ENCODE peak calls at places on chromosomes 2 and 18, in six cellular contexts. F is cardiac fibroblast, J is GM06990, P is BJ, L is neural progenitor cell, N is transverse colon. T is an unnamed sample.

GRCh38 chr2:3043726-3044125 is 333.9 kb downstream of the EIPR1 start:
- DNase-seq in F (no peak), J (no peak), P (no peak), L (no peak), N (no peak), T (no peak)

GRCh38 chr2:191446910-191447309 is 201.7 kb downstream of the MYO1B start:
- DNase-seq in F (no peak), J (no peak), P (no peak), L (no peak), N (no peak), T (no peak)

GRCh38 chr2:202037086-202037485 is 3.4 kb downstream of the FZD7 start:
- DNase-seq in F (no peak), J (no peak), P (no peak), L (peak), N (no peak), T (peak)

GRCh38 chr18:8406486-8407250 is 202.6 kb upstream of the RAB12 start:
- DNase-seq in F (peak), J (no peak), P (no peak), L (no peak), N (no peak), T (no peak)

GRCh38 chr2:12844511-12844910 is 127.8 kb downstream of the TRIB2 start:
- DNase-seq in F (peak), J (no peak), P (no peak), L (peak), N (no peak), T (no peak)

GRCh38 chr2:169290433-169290832 is 71.9 kb downstream of the LRP2 start:
- DNase-seq in F (no peak), J (no peak), P (no peak), L (no peak), N (no peak), T (no peak)

GRCh38 chr2:25481381-25482310 is 139.9 kb upstream of the DNMT3A start:
- DNase-seq in F (peak), J (no peak), P (no peak), L (no peak), N (no peak), T (peak)

GRCh38 chr2:39128919-39129391 is 8.1 kb upstream of the SOS1 start:
- DNase-seq in F (no peak), J (peak), P (no peak), L (no peak), N (peak), T (no peak)

GRCh38 chr2:171404258-171404657 is 29.5 kb downstream of the METTL8 start:
- DNase-seq in F (peak), J (no peak), P (peak), L (no peak), N (no peak), T (peak)

GRCh38 chr2:62938126-62938525 is 112.5 kb upstream of the OTX1 start:
- DNase-seq in F (no peak), J (no peak), P (peak), L (no peak), N (no peak), T (peak)

GRCh38 chr18:29241199-29241598 is 1064.3 kb upstream of the CDH2 start:
- DNase-seq in F (no peak), J (no peak), P (no peak), L (no peak), N (no peak), T (no peak)

GRCh38 chr2:59584958-59585357 is 968.5 kb downstream of the BCL11A start:
- DNase-seq in F (no peak), J (no peak), P (no peak), L (peak), N (peak), T (no peak)

GRCh38 chr2:27954261-27954673 is 63.7 kb downstream of the BABAM2 start:
- DNase-seq in F (peak), J (no peak), P (no peak), L (no peak), N (peak), T (no peak)

GRCh38 chr18:73189718-73190117 is 321.9 kb upstream of the NETO1 start:
- DNase-seq in F (no peak), J (no peak), P (no peak), L (no peak), N (no peak), T (no peak)

GRCh38 chr2:65456886-65457285 is 24.5 kb upstream of the SPRED2 start:
- DNase-seq in F (no peak), J (no peak), P (no peak), L (no peak), N (no peak), T (no peak)

GRCh38 chr18:8771930-8772329 is 66.6 kb downstream of the MTCL1 start:
- DNase-seq in F (peak), J (no peak), P (no peak), L (no peak), N (peak), T (no peak)

GRCh38 chr2:96100893-96101304 is 15.5 kb downstream of the ADRA2B start:
- DNase-seq in F (no peak), J (no peak), P (no peak), L (no peak), N (no peak), T (no peak)

GRCh38 chr18:31099490-31100230 is 2.6 kb downstream of the DSC2 start:
- DNase-seq in F (no peak), J (no peak), P (no peak), L (no peak), N (peak), T (no peak)

GRCh38 chr2:23510471-23510870 is 125.5 kb downstream of the KLHL29 start:
- DNase-seq in F (no peak), J (no peak), P (no peak), L (no peak), N (no peak), T (no peak)

GRCh38 chr2:240840435-240841060 is 20.5 kb upstream of the KIF1A start:
- DNase-seq in F (peak), J (no peak), P (no peak), L (peak), N (peak), T (peak)

GRCh38 chr2:72754628-72755320 is 71.1 kb downstream of the EXOC6B start:
- DNase-seq in F (no peak), J (no peak), P (no peak), L (no peak), N (no peak), T (no peak)

GRCh38 chr2:185859506-185859905 is 120.9 kb downstream of the FSIP2 start:
- DNase-seq in F (no peak), J (no peak), P (no peak), L (no peak), N (no peak), T (no peak)

DNA sequence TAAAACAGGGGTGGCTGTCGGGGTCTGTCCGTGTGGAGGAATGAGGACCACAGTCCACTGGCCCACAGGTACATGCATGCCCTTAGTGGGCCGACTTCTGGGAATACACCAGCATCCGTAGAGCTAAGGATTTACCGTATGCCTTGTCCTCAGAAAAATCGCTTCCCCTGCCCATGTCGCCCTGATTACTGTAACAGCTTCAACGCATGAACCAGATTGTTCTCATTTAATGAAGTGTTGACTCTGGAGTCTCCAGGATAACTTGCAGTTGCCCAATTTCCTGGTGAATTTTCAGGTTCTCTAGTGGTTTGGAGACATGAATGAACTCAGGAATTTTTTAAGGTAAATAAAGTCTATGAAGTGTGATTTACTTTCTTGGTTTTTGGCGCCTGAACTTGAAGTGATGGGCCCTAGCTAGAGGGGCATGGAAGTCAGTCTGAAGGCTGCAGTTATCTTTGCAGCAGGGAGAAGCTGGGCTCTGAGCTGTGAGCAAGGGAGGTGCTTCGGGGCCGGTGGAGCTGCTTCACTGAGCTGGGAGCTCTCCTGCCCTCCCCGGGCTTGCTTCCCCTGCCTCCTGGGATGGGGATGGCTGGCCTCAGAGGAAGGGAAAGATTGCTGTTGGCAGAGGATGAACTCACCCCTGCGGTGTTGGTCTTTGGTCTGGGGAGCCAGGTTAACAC is 27.9 kb downstream of the TCF7L1 start:
- DNase-seq in F (peak), J (no peak), P (no peak), L (peak), N (no peak), T (no peak)
- TF ChIP-seq CTCF in F (no peak), J (no peak), P (no peak), L (no peak), N (no peak), T (no peak)

GRCh38 chr2:232982926-232983668 is 30.0 kb downstream of the NGEF start:
- DNase-seq in F (no peak), J (no peak), P (no peak), L (peak), N (no peak), T (no peak)
- TF ChIP-seq CTCF in F (no peak), J (peak), P (peak), L (peak), N (no peak), T (peak)

DNA sequence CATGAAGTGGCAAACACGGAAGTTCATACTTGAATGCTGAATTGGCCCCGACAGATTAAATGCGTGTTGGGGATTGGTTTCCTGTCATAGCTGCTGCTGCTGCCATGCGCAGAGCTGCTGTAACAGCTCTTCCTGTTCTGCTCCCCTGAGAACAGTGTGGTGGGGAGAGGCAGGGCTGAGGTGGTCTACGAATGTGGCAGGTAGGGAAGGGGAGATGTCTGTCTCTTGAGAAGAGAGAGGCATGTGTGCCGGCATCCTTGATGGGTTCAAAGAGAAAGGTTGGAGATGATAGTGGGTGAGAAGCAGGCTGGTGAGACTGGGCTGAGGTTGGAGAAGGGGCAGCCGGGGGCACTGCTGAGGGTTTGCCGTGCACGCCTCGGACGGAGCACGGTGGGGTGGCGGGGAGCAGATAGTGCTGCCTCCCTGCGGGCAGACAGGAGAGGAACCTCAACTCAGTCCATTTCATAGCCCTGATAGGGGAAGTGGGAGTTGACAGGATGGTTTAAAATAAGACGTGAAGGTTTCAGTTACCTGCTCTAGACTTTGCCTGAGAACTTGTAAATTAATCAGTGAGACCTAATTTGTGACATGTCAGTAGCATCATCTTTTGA is 46.1 kb downstream of the TMEM185B start:
- DNase-seq in F (no peak), J (peak), P (no peak), L (peak), N (peak), T (no peak)
- TF ChIP-seq CTCF in F (peak), J (peak), P (no peak), L (no peak), N (peak), T (no peak)

GRCh38 chr2:30257266-30258214 is 26.2 kb downstream of the LBH start:
- DNase-seq in F (no peak), J (no peak), P (no peak), L (no peak), N (no peak), T (no peak)

GRCh38 chr2:30255026-30255425 is 23.7 kb downstream of the LBH start:
- DNase-seq in F (no peak), J (no peak), P (no peak), L (no peak), N (no peak), T (no peak)

GRCh38 chr2:30254692-30255015 is 23.3 kb downstream of the LBH start:
- DNase-seq in F (no peak), J (no peak), P (no peak), L (no peak), N (no peak), T (no peak)

GRCh38 chr2:30253873-30254691 is 22.7 kb downstream of the LBH start:
- DNase-seq in F (no peak), J (no peak), P (no peak), L (no peak), N (no peak), T (no peak)

DNA sequence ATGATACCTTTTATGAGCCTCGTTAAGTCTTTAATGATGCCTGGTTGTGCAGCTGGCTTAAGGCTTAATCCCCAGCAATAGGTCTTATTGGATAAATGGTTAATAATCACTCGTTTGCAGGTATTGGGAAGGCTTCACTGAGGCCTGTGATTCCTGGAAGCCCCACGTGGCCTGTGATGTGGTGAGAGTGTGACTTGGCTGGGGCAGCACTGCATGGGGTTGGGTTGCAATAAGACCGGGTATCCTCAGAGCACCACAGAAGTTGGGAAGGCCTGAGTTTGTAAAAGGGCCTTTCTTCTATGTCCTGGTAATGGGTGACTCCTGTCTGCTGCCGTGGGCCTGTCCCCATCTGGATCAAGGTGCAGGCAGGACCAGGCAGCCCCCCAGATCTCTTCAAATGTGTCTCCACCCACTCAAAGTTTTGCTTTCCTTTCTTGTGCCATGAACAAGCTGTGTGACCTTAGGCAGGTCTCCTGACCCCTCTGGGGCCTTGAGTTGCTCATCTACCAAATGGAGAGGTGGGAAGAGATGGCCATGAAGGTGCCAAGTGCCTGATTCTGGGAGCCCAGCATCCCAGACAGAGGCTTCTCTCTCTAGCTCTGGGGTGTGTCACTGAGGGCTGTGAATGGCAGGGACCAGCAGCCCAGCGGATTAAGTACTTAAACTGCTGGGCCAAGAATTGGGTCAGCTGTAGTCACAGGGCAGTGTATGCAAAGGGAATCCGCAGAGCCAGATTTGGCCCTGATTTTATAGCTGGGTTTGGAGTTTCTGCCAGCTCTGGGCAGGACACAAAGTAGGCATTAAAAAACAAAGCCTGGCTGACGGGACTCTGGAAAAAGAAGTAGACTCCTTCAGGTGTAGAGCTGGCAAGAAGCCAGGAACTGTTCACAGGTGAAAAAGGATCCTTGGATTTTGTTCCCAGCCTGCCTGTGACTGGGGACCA is 24.4 kb downstream of the LBH start:
- DNase-seq in F (no peak), J (no peak), P (no peak), L (peak), N (no peak), T (no peak)
- TF ChIP-seq CTCF in F (no peak), J (no peak), P (no peak), L (no peak), N (no peak), T (no peak)

DNA sequence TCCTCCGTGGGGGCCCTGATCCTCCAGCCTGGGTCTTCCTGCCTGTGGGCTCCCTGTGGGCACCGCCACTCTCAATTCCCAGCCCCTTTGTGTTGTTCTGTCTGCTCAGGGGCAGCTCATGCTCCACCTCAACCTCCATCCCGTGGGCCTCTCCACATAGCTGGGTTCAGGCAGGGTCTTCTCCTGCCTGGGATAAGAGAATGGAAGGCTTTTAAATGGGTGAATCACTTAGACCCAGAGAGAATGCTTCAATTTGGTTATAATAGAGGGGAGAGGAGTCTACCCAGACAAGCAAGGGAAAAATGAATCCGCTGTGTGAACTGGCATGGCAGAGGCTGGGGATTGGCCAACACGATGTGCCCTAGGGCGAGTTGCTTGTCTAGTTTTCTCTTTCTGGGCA is 138.4 kb upstream of the MYCN start:
- DNase-seq in F (no peak), J (no peak), P (no peak), L (no peak), N (no peak), T (no peak)
- TF ChIP-seq CTCF in F (no peak), J (no peak), P (no peak), L (no peak), N (no peak), T (no peak)

DNA sequence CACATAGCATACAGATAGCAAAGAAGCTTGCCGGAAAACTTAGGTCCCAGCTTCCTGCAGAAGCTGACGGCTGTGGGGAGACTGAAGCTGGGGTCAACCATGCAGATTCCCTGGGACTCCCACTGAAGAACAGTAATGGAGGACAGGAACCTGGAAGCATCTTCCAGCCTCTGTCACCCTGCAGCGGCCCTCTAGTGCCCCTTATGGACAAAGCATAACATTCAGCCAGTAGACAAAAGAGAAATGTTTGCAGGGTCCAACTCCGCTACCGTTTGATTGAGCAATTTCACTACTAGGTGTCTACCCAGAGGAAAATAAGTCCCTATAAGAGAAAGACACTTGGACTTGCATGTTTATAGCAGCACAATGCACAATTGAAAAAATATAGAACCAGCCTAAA is 460.6 kb downstream of the CNTNAP5 start:
- DNase-seq in F (no peak), J (no peak), P (no peak), L (no peak), N (no peak), T (no peak)
- TF ChIP-seq CTCF in F (peak), J (no peak), P (no peak), L (peak), N (no peak), T (no peak)

DNA sequence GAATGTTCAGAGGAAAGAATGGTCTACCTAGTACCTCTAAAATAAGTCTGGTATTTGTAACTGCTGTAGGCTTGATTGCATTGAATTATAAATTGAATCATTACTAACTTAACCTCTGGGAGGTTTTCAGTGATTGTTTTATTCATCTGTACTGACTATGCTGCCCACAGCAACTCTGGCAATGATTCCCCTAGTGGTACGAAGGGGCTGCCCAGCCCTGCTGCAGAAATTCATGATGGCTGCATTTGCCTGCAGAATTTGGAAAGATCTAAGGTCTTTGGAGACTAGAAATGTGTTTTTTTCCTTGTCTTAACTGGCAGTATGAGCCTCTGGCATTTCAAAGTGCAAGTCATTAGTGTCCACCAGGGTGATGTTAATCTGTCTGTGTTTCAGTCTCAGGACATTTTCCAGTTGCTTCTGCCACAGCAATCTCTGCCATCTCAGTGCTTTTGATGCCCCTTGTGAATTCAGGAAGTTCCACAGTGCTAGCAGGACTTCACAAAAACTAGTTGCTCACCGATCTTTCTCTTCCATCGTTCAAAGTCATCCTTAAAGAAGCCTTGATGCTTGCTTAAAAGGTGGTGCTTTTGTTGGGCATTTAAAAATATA is 13.5 kb upstream of the LRPPRC start:
- DNase-seq in F (no peak), J (no peak), P (no peak), L (no peak), N (no peak), T (no peak)
- TF ChIP-seq CTCF in F (no peak), J (no peak), P (no peak), L (peak), N (no peak), T (peak)

GRCh38 chr2:227154976-227155375 is 9.0 kb downstream of the COL4A4 start:
- DNase-seq in F (peak), J (no peak), P (peak), L (no peak), N (no peak), T (peak)

GRCh38 chr2:227152093-227152766 is 11.8 kb downstream of the COL4A4 start:
- DNase-seq in F (peak), J (no peak), P (no peak), L (no peak), N (no peak), T (no peak)

GRCh38 chr2:227153307-227153706 is 10.7 kb downstream of the COL4A4 start:
- DNase-seq in F (no peak), J (no peak), P (no peak), L (no peak), N (no peak), T (no peak)

GRCh38 chr2:227153766-227154486 is 10.1 kb downstream of the COL4A4 start:
- DNase-seq in F (no peak), J (no peak), P (no peak), L (no peak), N (peak), T (no peak)

DNA sequence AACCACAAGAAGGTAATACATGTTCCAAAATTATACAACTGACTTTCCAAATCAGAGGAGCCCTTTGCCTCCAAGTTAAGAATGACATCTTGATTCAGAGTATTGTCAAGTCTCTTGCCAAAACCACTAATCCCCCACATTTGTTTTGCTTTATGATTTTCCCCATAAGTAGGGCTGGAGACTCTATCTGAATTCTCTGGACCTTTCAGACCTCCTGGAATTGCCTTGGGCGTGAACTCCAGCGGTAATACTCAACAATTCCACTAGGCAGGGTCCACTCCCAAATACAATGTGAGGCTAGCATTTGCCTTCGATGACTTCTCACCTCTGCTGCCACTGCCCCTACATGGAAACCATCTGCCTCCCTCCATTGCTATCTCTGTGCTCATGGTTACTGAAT is 8.6 kb downstream of the COL4A4 start:
- DNase-seq in F (no peak), J (no peak), P (no peak), L (no peak), N (no peak), T (no peak)
- TF ChIP-seq CTCF in F (no peak), J (no peak), P (no peak), L (no peak), N (no peak), T (peak)

T was measured in HFFc6.